ENCODE peak calls at places on chromosome 9, in ten cellular contexts. One of them, this sample, is unnamed. For H3K4me1, the result is how much of the 10 kb centered on the place peaks cover.

GRCh38 chr9:121646992-121647391 is 4.4 kb upstream of the DAB2IP start:
- DNase-seq in CD4-positive, CD25-positive, alpha-beta regulatory T cell: no peak
- DNase-seq in DND-41: no peak
- DNase-seq in fibroblast of lung: no peak
- DNase-seq in transverse colon: no peak
- DNase-seq in pancreas: no peak
- DNase-seq in A549: no peak
- DNase-seq in heart right ventricle: no peak
- DNase-seq in psoas muscle: no peak
- DNase-seq in esophagus muscularis mucosa: no peak
- DNase-seq in this sample: no peak

GRCh38 chr9:94922098-94922607 is 195.7 kb downstream of the AOPEP start:
- DNase-seq in pancreas: no peak
- DNase-seq in esophagus muscularis mucosa: no peak
- DNase-seq in DND-41: no peak
- DNase-seq in transverse colon: no peak
- DNase-seq in A549: no peak
- DNase-seq in heart right ventricle: no peak
- DNase-seq in fibroblast of lung: peak
- DNase-seq in CD4-positive, CD25-positive, alpha-beta regulatory T cell: no peak
- DNase-seq in psoas muscle: peak
- DNase-seq in this sample: peak

GRCh38 chr9:69174645-69175487 is 789 bp downstream of the TJP2 start:
- DNase-seq in esophagus muscularis mucosa: no peak
- DNase-seq in heart right ventricle: peak
- DNase-seq in fibroblast of lung: peak
- DNase-seq in pancreas: peak
- DNase-seq in CD4-positive, CD25-positive, alpha-beta regulatory T cell: no peak
- DNase-seq in transverse colon: peak
- DNase-seq in DND-41: no peak
- DNase-seq in psoas muscle: peak
- DNase-seq in A549: no peak
- DNase-seq in this sample: no peak

GRCh38 chr9:77712533-77713130 is 64.5 kb upstream of the GNA14 start:
- DNase-seq in A549: no peak
- DNase-seq in CD4-positive, CD25-positive, alpha-beta regulatory T cell: no peak
- DNase-seq in fibroblast of lung: peak
- DNase-seq in psoas muscle: no peak
- DNase-seq in DND-41: no peak
- DNase-seq in esophagus muscularis mucosa: no peak
- DNase-seq in transverse colon: no peak
- DNase-seq in pancreas: no peak
- DNase-seq in heart right ventricle: no peak
- DNase-seq in this sample: no peak

GRCh38 chr9:4228606-4229005 is 71.3 kb downstream of the GLIS3 start:
- DNase-seq in A549: no peak
- DNase-seq in transverse colon: no peak
- DNase-seq in heart right ventricle: no peak
- DNase-seq in esophagus muscularis mucosa: no peak
- DNase-seq in fibroblast of lung: peak
- DNase-seq in psoas muscle: no peak
- DNase-seq in DND-41: no peak
- DNase-seq in CD4-positive, CD25-positive, alpha-beta regulatory T cell: no peak
- DNase-seq in pancreas: no peak
- DNase-seq in this sample: no peak

GRCh38 chr9:135326141-135326540 is 153.4 kb upstream of the PPP1R26 start:
- DNase-seq in psoas muscle: no peak
- DNase-seq in transverse colon: no peak
- DNase-seq in CD4-positive, CD25-positive, alpha-beta regulatory T cell: no peak
- DNase-seq in DND-41: no peak
- DNase-seq in A549: no peak
- DNase-seq in fibroblast of lung: no peak
- DNase-seq in pancreas: peak
- DNase-seq in heart right ventricle: no peak
- DNase-seq in esophagus muscularis mucosa: no peak
- DNase-seq in this sample: no peak

GRCh38 chr9:81080900-81081299 is 608.4 kb downstream of the TLE1 start:
- DNase-seq in DND-41: no peak
- DNase-seq in psoas muscle: no peak
- DNase-seq in fibroblast of lung: no peak
- DNase-seq in A549: no peak
- DNase-seq in heart right ventricle: no peak
- DNase-seq in CD4-positive, CD25-positive, alpha-beta regulatory T cell: no peak
- DNase-seq in esophagus muscularis mucosa: no peak
- DNase-seq in transverse colon: no peak
- DNase-seq in pancreas: no peak
- DNase-seq in this sample: no peak

GRCh38 chr9:4489562-4489918 is 728 bp upstream of the SLC1A1 start:
- DNase-seq in heart right ventricle: peak
- DNase-seq in pancreas: peak
- DNase-seq in CD4-positive, CD25-positive, alpha-beta regulatory T cell: no peak
- DNase-seq in DND-41: no peak
- DNase-seq in transverse colon: no peak
- DNase-seq in fibroblast of lung: peak
- DNase-seq in psoas muscle: no peak
- DNase-seq in esophagus muscularis mucosa: no peak
- DNase-seq in A549: peak
- DNase-seq in this sample: peak

GRCh38 chr9:23582836-23583235 is 243.2 kb downstream of the ELAVL2 start:
- DNase-seq in fibroblast of lung: no peak
- DNase-seq in CD4-positive, CD25-positive, alpha-beta regulatory T cell: no peak
- DNase-seq in pancreas: no peak
- DNase-seq in DND-41: no peak
- DNase-seq in heart right ventricle: no peak
- DNase-seq in esophagus muscularis mucosa: no peak
- DNase-seq in psoas muscle: no peak
- DNase-seq in transverse colon: no peak
- DNase-seq in A549: no peak
- DNase-seq in this sample: no peak

GRCh38 chr9:23587903-23588302 is 238.1 kb downstream of the ELAVL2 start:
- DNase-seq in DND-41: no peak
- DNase-seq in A549: no peak
- DNase-seq in pancreas: no peak
- DNase-seq in psoas muscle: no peak
- DNase-seq in esophagus muscularis mucosa: no peak
- DNase-seq in transverse colon: no peak
- DNase-seq in heart right ventricle: no peak
- DNase-seq in CD4-positive, CD25-positive, alpha-beta regulatory T cell: no peak
- DNase-seq in fibroblast of lung: no peak
- DNase-seq in this sample: no peak

GRCh38 chr9:23590601-23591000 is 235.4 kb downstream of the ELAVL2 start:
- DNase-seq in A549: no peak
- DNase-seq in fibroblast of lung: no peak
- DNase-seq in CD4-positive, CD25-positive, alpha-beta regulatory T cell: no peak
- DNase-seq in esophagus muscularis mucosa: no peak
- DNase-seq in transverse colon: no peak
- DNase-seq in psoas muscle: no peak
- DNase-seq in pancreas: no peak
- DNase-seq in heart right ventricle: no peak
- DNase-seq in DND-41: no peak
- DNase-seq in this sample: no peak

GRCh38 chr9:23587433-23587832 is 238.6 kb downstream of the ELAVL2 start:
- DNase-seq in heart right ventricle: peak
- DNase-seq in esophagus muscularis mucosa: no peak
- DNase-seq in DND-41: no peak
- DNase-seq in CD4-positive, CD25-positive, alpha-beta regulatory T cell: no peak
- DNase-seq in pancreas: peak
- DNase-seq in transverse colon: no peak
- DNase-seq in psoas muscle: peak
- DNase-seq in A549: no peak
- DNase-seq in fibroblast of lung: no peak
- DNase-seq in this sample: peak

DNA sequence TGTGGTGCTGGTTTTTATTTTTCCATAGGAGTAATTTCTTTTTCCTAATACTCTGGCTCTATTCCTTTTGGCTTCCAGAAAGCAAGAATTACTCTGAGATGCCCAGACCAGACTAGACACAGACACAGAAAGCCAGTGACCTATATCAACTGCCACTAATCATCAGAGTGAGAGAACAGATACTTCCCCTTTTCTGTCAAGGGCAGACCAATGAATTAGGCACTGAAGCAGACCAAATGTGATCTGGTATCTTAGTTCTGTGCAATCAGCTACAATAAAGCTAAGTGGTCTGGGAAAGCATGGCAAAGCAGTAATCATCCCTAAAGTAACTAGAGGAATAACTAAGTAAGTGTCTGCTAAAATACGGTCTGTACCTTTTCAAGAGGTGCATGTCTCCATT is 239.1 kb downstream of the ELAVL2 start:
- DNase-seq in pancreas: no peak
- DNase-seq in fibroblast of lung: no peak
- DNase-seq in transverse colon: no peak
- DNase-seq in psoas muscle: no peak
- DNase-seq in CD4-positive, CD25-positive, alpha-beta regulatory T cell: no peak
- DNase-seq in esophagus muscularis mucosa: no peak
- DNase-seq in A549: no peak
- DNase-seq in DND-41: no peak
- DNase-seq in heart right ventricle: no peak
- DNase-seq in this sample: no peak
- H3K4me1 ChIP-seq in pancreas: under half
- H3K4me1 ChIP-seq in fibroblast of lung: under half
- H3K4me1 ChIP-seq in transverse colon: under half
- H3K4me1 ChIP-seq in psoas muscle: under half
- H3K4me1 ChIP-seq in CD4-positive, CD25-positive, alpha-beta regulatory T cell: under half
- H3K4me1 ChIP-seq in esophagus muscularis mucosa: under half
- H3K4me1 ChIP-seq in A549: under half
- H3K4me1 ChIP-seq in DND-41: under half
- H3K4me1 ChIP-seq in heart right ventricle: half or more
- H3K4me1 ChIP-seq in this sample: under half

GRCh38 chr9:21810881-21811280 is 8.4 kb downstream of the MTAP start:
- DNase-seq in A549: no peak
- DNase-seq in DND-41: no peak
- DNase-seq in transverse colon: no peak
- DNase-seq in psoas muscle: no peak
- DNase-seq in heart right ventricle: no peak
- DNase-seq in fibroblast of lung: no peak
- DNase-seq in CD4-positive, CD25-positive, alpha-beta regulatory T cell: no peak
- DNase-seq in pancreas: no peak
- DNase-seq in esophagus muscularis mucosa: no peak
- DNase-seq in this sample: no peak

GRCh38 chr9:21811914-21812313 is 9.5 kb downstream of the MTAP start:
- DNase-seq in fibroblast of lung: no peak
- DNase-seq in transverse colon: no peak
- DNase-seq in heart right ventricle: no peak
- DNase-seq in psoas muscle: no peak
- DNase-seq in CD4-positive, CD25-positive, alpha-beta regulatory T cell: no peak
- DNase-seq in pancreas: no peak
- DNase-seq in DND-41: no peak
- DNase-seq in A549: no peak
- DNase-seq in esophagus muscularis mucosa: no peak
- DNase-seq in this sample: no peak

GRCh38 chr9:21812415-21812814 is 10.0 kb downstream of the MTAP start:
- DNase-seq in psoas muscle: no peak
- DNase-seq in DND-41: no peak
- DNase-seq in fibroblast of lung: no peak
- DNase-seq in esophagus muscularis mucosa: no peak
- DNase-seq in pancreas: no peak
- DNase-seq in CD4-positive, CD25-positive, alpha-beta regulatory T cell: no peak
- DNase-seq in A549: no peak
- DNase-seq in transverse colon: no peak
- DNase-seq in heart right ventricle: no peak
- DNase-seq in this sample: no peak

GRCh38 chr9:21813575-21814473 is 11.4 kb downstream of the MTAP start:
- DNase-seq in psoas muscle: peak
- DNase-seq in pancreas: peak
- DNase-seq in fibroblast of lung: peak
- DNase-seq in DND-41: peak
- DNase-seq in heart right ventricle: peak
- DNase-seq in CD4-positive, CD25-positive, alpha-beta regulatory T cell: peak
- DNase-seq in A549: no peak
- DNase-seq in esophagus muscularis mucosa: no peak
- DNase-seq in transverse colon: peak
- DNase-seq in this sample: peak

GRCh38 chr9:21812945-21813568 is 10.6 kb downstream of the MTAP start:
- DNase-seq in CD4-positive, CD25-positive, alpha-beta regulatory T cell: peak
- DNase-seq in heart right ventricle: peak
- DNase-seq in DND-41: peak
- DNase-seq in fibroblast of lung: peak
- DNase-seq in A549: no peak
- DNase-seq in esophagus muscularis mucosa: no peak
- DNase-seq in transverse colon: peak
- DNase-seq in psoas muscle: peak
- DNase-seq in pancreas: peak
- DNase-seq in this sample: peak
- H3K27ac ChIP-seq in CD4-positive, CD25-positive, alpha-beta regulatory T cell: peak
- H3K27ac ChIP-seq in heart right ventricle: no peak
- H3K27ac ChIP-seq in DND-41: peak
- H3K27ac ChIP-seq in fibroblast of lung: peak
- H3K27ac ChIP-seq in A549: peak
- H3K27ac ChIP-seq in esophagus muscularis mucosa: peak
- H3K27ac ChIP-seq in transverse colon: no peak
- H3K27ac ChIP-seq in psoas muscle: no peak
- H3K27ac ChIP-seq in pancreas: no peak
- H3K27ac ChIP-seq in this sample: peak

GRCh38 chr9:125529589-125530515 is 177.2 kb downstream of the MAPKAP1 start:
- DNase-seq in transverse colon: no peak
- DNase-seq in esophagus muscularis mucosa: peak
- DNase-seq in fibroblast of lung: no peak
- DNase-seq in DND-41: no peak
- DNase-seq in CD4-positive, CD25-positive, alpha-beta regulatory T cell: no peak
- DNase-seq in heart right ventricle: no peak
- DNase-seq in pancreas: no peak
- DNase-seq in psoas muscle: no peak
- DNase-seq in A549: no peak
- DNase-seq in this sample: no peak

GRCh38 chr9:125532412-125532811 is 174.6 kb downstream of the MAPKAP1 start:
- DNase-seq in fibroblast of lung: peak
- DNase-seq in esophagus muscularis mucosa: peak
- DNase-seq in heart right ventricle: no peak
- DNase-seq in transverse colon: no peak
- DNase-seq in CD4-positive, CD25-positive, alpha-beta regulatory T cell: no peak
- DNase-seq in A549: no peak
- DNase-seq in DND-41: no peak
- DNase-seq in pancreas: no peak
- DNase-seq in psoas muscle: no peak
- DNase-seq in this sample: no peak

GRCh38 chr9:125534934-125535701 is 171.9 kb downstream of the MAPKAP1 start:
- DNase-seq in CD4-positive, CD25-positive, alpha-beta regulatory T cell: no peak
- DNase-seq in fibroblast of lung: no peak
- DNase-seq in psoas muscle: no peak
- DNase-seq in A549: no peak
- DNase-seq in pancreas: no peak
- DNase-seq in heart right ventricle: no peak
- DNase-seq in esophagus muscularis mucosa: peak
- DNase-seq in DND-41: no peak
- DNase-seq in transverse colon: no peak
- DNase-seq in this sample: no peak

GRCh38 chr9:125536184-125537152 is 170.5 kb downstream of the MAPKAP1 start:
- DNase-seq in esophagus muscularis mucosa: peak
- DNase-seq in DND-41: no peak
- DNase-seq in CD4-positive, CD25-positive, alpha-beta regulatory T cell: no peak
- DNase-seq in pancreas: no peak
- DNase-seq in fibroblast of lung: no peak
- DNase-seq in transverse colon: no peak
- DNase-seq in psoas muscle: no peak
- DNase-seq in heart right ventricle: no peak
- DNase-seq in A549: no peak
- DNase-seq in this sample: no peak

GRCh38 chr9:125532812-125533594 is 174.0 kb downstream of the MAPKAP1 start:
- DNase-seq in fibroblast of lung: no peak
- DNase-seq in psoas muscle: no peak
- DNase-seq in A549: no peak
- DNase-seq in CD4-positive, CD25-positive, alpha-beta regulatory T cell: no peak
- DNase-seq in esophagus muscularis mucosa: peak
- DNase-seq in pancreas: no peak
- DNase-seq in heart right ventricle: no peak
- DNase-seq in transverse colon: no peak
- DNase-seq in DND-41: no peak
- DNase-seq in this sample: no peak
- H3K4me1 ChIP-seq in fibroblast of lung: under half
- H3K4me1 ChIP-seq in psoas muscle: under half
- H3K4me1 ChIP-seq in A549: under half
- H3K4me1 ChIP-seq in CD4-positive, CD25-positive, alpha-beta regulatory T cell: under half
- H3K4me1 ChIP-seq in esophagus muscularis mucosa: under half
- H3K4me1 ChIP-seq in pancreas: under half
- H3K4me1 ChIP-seq in heart right ventricle: under half
- H3K4me1 ChIP-seq in transverse colon: under half
- H3K4me1 ChIP-seq in DND-41: under half
- H3K4me1 ChIP-seq in this sample: under half

GRCh38 chr9:19440823-19441580 is 32.2 kb downstream of the ACER2 start:
- DNase-seq in psoas muscle: no peak
- DNase-seq in pancreas: no peak
- DNase-seq in A549: no peak
- DNase-seq in transverse colon: no peak
- DNase-seq in fibroblast of lung: no peak
- DNase-seq in esophagus muscularis mucosa: no peak
- DNase-seq in DND-41: no peak
- DNase-seq in heart right ventricle: no peak
- DNase-seq in CD4-positive, CD25-positive, alpha-beta regulatory T cell: no peak
- DNase-seq in this sample: no peak

GRCh38 chr9:19445452-19445851 is 36.6 kb downstream of the ACER2 start:
- DNase-seq in CD4-positive, CD25-positive, alpha-beta regulatory T cell: no peak
- DNase-seq in transverse colon: no peak
- DNase-seq in A549: no peak
- DNase-seq in fibroblast of lung: no peak
- DNase-seq in psoas muscle: no peak
- DNase-seq in pancreas: no peak
- DNase-seq in DND-41: no peak
- DNase-seq in heart right ventricle: no peak
- DNase-seq in esophagus muscularis mucosa: no peak
- DNase-seq in this sample: no peak

GRCh38 chr9:19440376-19440775 is 31.6 kb downstream of the ACER2 start:
- DNase-seq in psoas muscle: no peak
- DNase-seq in fibroblast of lung: no peak
- DNase-seq in esophagus muscularis mucosa: no peak
- DNase-seq in heart right ventricle: no peak
- DNase-seq in A549: no peak
- DNase-seq in DND-41: no peak
- DNase-seq in CD4-positive, CD25-positive, alpha-beta regulatory T cell: no peak
- DNase-seq in transverse colon: no peak
- DNase-seq in pancreas: no peak
- DNase-seq in this sample: no peak

GRCh38 chr9:19441730-19442129 is 32.9 kb downstream of the ACER2 start:
- DNase-seq in pancreas: no peak
- DNase-seq in fibroblast of lung: no peak
- DNase-seq in heart right ventricle: no peak
- DNase-seq in A549: no peak
- DNase-seq in CD4-positive, CD25-positive, alpha-beta regulatory T cell: no peak
- DNase-seq in transverse colon: no peak
- DNase-seq in esophagus muscularis mucosa: no peak
- DNase-seq in DND-41: no peak
- DNase-seq in psoas muscle: no peak
- DNase-seq in this sample: no peak

GRCh38 chr9:19442240-19442639 is 33.4 kb downstream of the ACER2 start:
- DNase-seq in pancreas: no peak
- DNase-seq in DND-41: no peak
- DNase-seq in heart right ventricle: no peak
- DNase-seq in esophagus muscularis mucosa: no peak
- DNase-seq in A549: no peak
- DNase-seq in psoas muscle: no peak
- DNase-seq in fibroblast of lung: no peak
- DNase-seq in transverse colon: no peak
- DNase-seq in CD4-positive, CD25-positive, alpha-beta regulatory T cell: no peak
- DNase-seq in this sample: no peak
- H3K27ac ChIP-seq in pancreas: no peak
- H3K27ac ChIP-seq in DND-41: no peak
- H3K27ac ChIP-seq in heart right ventricle: no peak
- H3K27ac ChIP-seq in esophagus muscularis mucosa: no peak
- H3K27ac ChIP-seq in A549: no peak
- H3K27ac ChIP-seq in psoas muscle: no peak
- H3K27ac ChIP-seq in fibroblast of lung: no peak
- H3K27ac ChIP-seq in transverse colon: no peak
- H3K27ac ChIP-seq in CD4-positive, CD25-positive, alpha-beta regulatory T cell: no peak
- H3K27ac ChIP-seq in this sample: no peak